ENCODE peak calls at places on chromosomes 13 and 19, in seven cellular contexts. Q is tibial nerve, F is body of pancreas, M is adrenal gland, U is heart left ventricle, Y is transverse colon, I is breast epithelium. R is an unnamed sample.

GRCh38 chr13:77002590-77003190 is 10.8 kb downstream of the CLN5 start:
- DNase-seq in Y (no peak), Q (no peak), I (no peak), M (no peak), U (no peak), F (no peak), R (no peak)

GRCh38 chr13:28464861-28465260 is 30.1 kb downstream of the FLT1 start:
- DNase-seq in Y (no peak), F (no peak), U (no peak), M (no peak), I (no peak), Q (no peak), R (no peak)

GRCh38 chr13:111557921-111558699 is 237.7 kb downstream of the TEX29 start:
- DNase-seq in M (no peak), I (no peak), U (no peak), Y (no peak), Q (no peak), F (no peak), R (no peak)

GRCh38 chr19:1663854-1664253 is 11.4 kb upstream of the TCF3 start:
- DNase-seq in M (no peak), I (no peak), Y (no peak), F (no peak), Q (no peak), U (no peak), R (no peak)

GRCh38 chr13:73220966-73221720 is 162.3 kb downstream of the KLF5 start:
- DNase-seq in I (no peak), Y (peak), Q (no peak), F (no peak), U (no peak), M (no peak), R (no peak)

GRCh38 chr13:102582256-102582655 is 14.5 kb upstream of the TPP2 start:
- DNase-seq in Q (no peak), Y (no peak), I (no peak), M (no peak), F (no peak), U (no peak), R (no peak)

GRCh38 chr19:18304194-18304495 is 18.7 kb downstream of the LSM4 start:
- DNase-seq in F (no peak), U (peak), Q (no peak), Y (no peak), I (no peak), M (peak), R (peak)

GRCh38 chr19:6417713-6418561 is 6.7 kb downstream of the KHSRP start:
- DNase-seq in Q (no peak), M (peak), U (no peak), I (no peak), Y (no peak), F (peak), R (no peak)

GRCh38 chr13:98374750-98375149 is 197.7 kb upstream of the RNF113B start:
- DNase-seq in M (no peak), Y (no peak), U (no peak), F (no peak), Q (no peak), I (no peak), R (no peak)

GRCh38 chr19:2779121-2779740 is 3.8 kb downstream of the SGTA start:
- DNase-seq in Q (no peak), I (no peak), Y (no peak), M (no peak), F (no peak), U (no peak), R (no peak)

GRCh38 chr13:74966814-74967213 is 515.2 kb downstream of the TBC1D4 start:
- DNase-seq in M (no peak), Q (no peak), I (no peak), F (no peak), U (no peak), Y (no peak), R (no peak)

GRCh38 chr19:3160219-3160618 is 18.4 kb upstream of the S1PR4 start:
- DNase-seq in U (no peak), Q (no peak), Y (no peak), M (no peak), F (no peak), I (no peak), R (no peak)

GRCh38 chr13:70541451-70541850 is 433.2 kb upstream of the KLHL1 start:
- DNase-seq in U (no peak), F (no peak), I (no peak), Y (no peak), Q (no peak), M (no peak), R (no peak)

DNA sequence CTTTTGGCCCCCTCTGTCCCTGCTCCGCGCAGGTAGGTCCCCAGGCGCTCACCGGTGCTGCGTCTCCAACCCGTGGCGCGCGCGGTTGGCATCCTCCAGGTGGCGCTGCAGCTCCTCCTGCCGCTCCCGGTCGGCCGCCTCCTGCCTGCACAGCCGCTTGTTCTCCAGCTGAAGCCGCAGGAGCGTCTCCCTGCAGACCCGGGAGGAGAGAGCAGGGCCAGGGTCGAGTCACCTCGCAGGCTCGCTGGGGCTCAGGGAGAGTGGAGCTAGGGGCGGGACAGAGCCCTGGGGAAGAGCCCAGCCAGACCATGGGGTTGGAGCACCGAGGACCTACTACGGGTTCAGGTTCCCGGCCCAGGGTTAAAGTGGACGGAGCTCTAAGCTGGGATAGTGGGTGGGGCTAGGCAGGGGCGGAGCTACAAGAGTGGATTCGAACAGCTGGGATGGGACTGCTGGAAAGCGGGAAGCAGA is 9.3 kb downstream of the HOOK2 start:
- DNase-seq in F (peak), Y (peak), I (peak), Q (peak), U (peak), M (peak), R (peak)
- TF ChIP-seq POLR2A in F (no peak), Y (peak), I (no peak), Q (no peak), U (peak), M (peak), R (no peak)

GRCh38 chr13:33199282-33199850 is 86.2 kb downstream of the STARD13 start:
- DNase-seq in I (no peak), F (no peak), M (no peak), U (no peak), Y (no peak), Q (no peak), R (no peak)
- H3K27ac ChIP-seq in I (peak), F (no peak), M (peak), U (no peak), Y (peak), Q (no peak), R (no peak)

DNA sequence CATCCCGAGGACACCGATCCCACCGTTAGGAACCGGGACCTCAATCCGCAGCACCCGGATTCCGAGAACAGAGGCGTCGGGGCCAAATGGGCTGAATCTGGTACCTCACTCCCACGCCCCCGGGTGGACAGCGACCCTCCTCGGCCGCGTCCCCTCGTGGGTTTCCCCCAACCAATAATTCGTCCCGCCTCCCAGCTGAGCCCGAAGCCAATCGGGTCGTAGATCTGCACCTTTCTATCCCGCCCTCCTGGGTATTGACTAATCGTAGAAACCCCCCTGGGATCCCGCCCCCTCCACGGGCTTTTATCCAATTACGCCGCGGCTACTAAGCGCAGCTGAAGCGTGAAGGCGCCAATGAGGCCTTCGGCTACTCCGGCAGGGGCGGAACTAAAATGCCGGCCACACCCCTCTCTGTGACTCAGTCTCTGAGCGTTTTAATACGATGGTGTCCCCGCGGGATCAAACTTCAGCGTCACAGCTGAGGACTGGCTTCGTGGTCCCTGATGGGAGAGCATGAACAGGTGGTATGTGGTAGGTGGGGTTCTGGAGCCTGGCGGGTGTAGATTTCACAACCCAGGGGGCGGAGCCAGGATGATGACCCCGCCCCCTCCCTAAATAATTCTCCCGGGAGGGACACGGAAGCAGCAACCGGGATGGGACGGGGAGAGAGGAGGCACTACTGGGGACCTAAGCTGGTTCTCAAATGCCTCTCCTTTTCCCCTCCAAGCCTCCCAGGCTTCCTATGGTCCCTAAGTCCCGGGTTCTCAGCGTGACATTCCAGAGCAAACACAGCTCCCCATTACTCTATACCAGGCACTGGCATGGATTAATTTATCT is at the start of the genes CCDC159 and TMEM205:
- DNase-seq in F (peak), Q (peak), Y (peak), U (peak), I (peak), M (peak), R (peak)
- TF ChIP-seq CTCF in F (no peak), Q (no peak), Y (peak), U (no peak), I (no peak), M (no peak), R (no peak)

GRCh38 chr19:54209058-54209747 is 8.5 kb downstream of the RPS9 start:
- DNase-seq in Y (no peak), M (no peak), I (no peak), F (peak), Q (no peak), U (no peak), R (peak)

GRCh38 chr19:54207908-54208783 is 7.5 kb downstream of the RPS9 start:
- DNase-seq in Q (no peak), U (peak), M (peak), Y (peak), I (no peak), F (peak), R (peak)

GRCh38 chr19:54211214-54211613 is 10.6 kb downstream of the RPS9 start:
- DNase-seq in Y (no peak), M (no peak), I (no peak), Q (no peak), F (no peak), U (no peak), R (no peak)

GRCh38 chr19:54208784-54209057 is 8.1 kb downstream of the RPS9 start:
- DNase-seq in U (no peak), M (no peak), Y (no peak), F (no peak), Q (no peak), I (no peak), R (no peak)

DNA sequence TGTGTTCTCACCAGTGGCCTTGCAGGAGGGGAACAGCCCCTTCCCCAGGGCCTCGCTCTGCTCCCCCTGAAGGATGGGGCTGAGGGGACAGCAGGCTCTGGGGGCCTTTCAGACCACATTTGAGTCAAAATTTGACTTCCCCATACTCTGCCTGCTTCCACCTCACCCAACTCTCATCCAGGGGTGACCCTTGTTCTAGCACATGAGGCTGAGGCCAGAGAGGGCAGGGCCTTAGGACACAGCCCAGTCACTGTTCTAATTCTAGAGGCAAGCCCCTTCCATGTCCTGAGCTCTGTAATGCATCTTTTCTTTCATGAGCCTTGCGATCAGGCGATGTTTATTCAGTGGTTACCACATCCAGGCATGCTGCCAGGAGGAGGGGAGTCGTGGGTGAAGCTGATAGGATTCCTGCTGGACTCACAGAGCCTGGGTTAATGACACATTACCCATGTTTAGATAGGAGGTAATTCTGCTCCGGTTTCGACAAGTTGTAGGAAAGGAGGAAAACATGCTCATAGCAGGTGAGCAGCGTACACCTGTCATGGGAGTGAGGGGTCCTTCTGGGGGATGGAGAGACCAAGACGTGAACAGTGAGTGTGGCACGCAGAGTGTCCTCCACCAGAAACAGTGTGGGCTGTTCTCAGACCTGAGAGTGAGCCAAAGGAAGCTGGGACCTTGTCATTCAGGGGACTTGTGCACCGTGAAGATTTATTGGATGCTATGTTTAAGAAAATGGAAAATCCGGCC is 9.3 kb downstream of the RPS9 start:
- DNase-seq in I (peak), Q (peak), M (peak), U (peak), Y (peak), F (peak), R (peak)
- TF ChIP-seq POLR2A in I (no peak), Q (no peak), M (peak), U (no peak), Y (peak), F (peak), R (peak)

GRCh38 chr19:33241091-33241529 is 15.5 kb upstream of the SLC7A10 start:
- DNase-seq in M (no peak), I (no peak), Y (no peak), U (no peak), F (no peak), Q (no peak), R (peak)
- H3K27ac ChIP-seq in M (no peak), I (no peak), Y (no peak), U (no peak), F (no peak), Q (no peak), R (peak)

GRCh38 chr13:112580912-112581311 is 7.0 kb downstream of the TUBGCP3 start:
- DNase-seq in Y (no peak), F (no peak), I (no peak), Q (no peak), M (no peak), U (no peak), R (no peak)
- TF ChIP-seq CTCF in Y (no peak), F (no peak), I (no peak), Q (no peak), M (no peak), U (no peak), R (no peak)

DNA sequence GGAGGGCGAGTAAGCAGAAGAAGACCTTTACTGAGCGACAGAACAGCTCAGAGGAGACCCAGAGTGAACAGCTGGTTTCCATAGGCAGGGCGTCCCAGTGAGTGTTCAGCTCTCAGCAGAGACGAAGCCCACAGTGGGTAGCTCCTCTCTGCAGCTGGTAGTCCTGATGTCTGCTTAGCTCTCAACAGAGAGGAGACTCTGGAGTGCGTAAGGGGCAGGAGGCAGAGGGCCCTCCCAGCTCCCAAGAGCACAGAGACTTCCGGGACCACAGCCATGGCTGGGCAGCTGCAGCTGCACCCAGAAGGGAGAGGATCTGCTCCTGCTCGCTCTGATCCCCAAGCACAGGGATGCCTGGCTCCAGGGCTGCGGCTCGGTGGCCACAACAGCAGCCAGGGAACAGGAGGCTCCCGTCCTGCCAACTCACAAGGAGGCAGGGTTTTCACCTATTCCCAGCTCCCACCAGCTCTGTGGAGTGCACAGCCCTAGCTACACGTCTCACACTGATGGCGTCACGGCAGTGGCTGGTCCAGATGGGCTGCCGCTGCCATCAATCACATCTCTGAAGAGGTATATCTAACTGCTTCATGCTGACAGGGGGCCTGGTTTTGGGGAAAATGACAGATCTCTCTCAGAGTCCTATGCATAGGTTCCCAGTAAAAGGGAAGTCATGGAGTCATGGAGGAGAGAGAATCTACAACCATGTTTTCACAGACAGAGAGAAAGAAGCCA is 2660.1 kb upstream of the PCDH20 start:
- DNase-seq in I (no peak), F (no peak), M (no peak), Q (no peak), Y (no peak), U (no peak), R (no peak)
- TF ChIP-seq POLR2A in I (no peak), F (no peak), M (no peak), Q (no peak), Y (no peak), U (no peak), R (no peak)